ENCODE peak calls at places on chromosomes 3 and 15, in ten cellular contexts. One of them, this sample, is unnamed.

GRCh38 chr15:75840659-75841058 is 2.6 kb upstream of the UBE2Q2 start:
- DNase-seq in MM.1S: no peak
- DNase-seq in uterus: peak
- DNase-seq in fibroblast of mammary gland: peak
- DNase-seq in dorsolateral prefrontal cortex: no peak
- DNase-seq in foreskin fibroblast: peak
- DNase-seq in GM06990: no peak
- DNase-seq in astrocyte of the spinal cord: peak
- DNase-seq in lower lobe of right lung: no peak
- DNase-seq in Panc1: no peak
- DNase-seq in this sample: no peak

GRCh38 chr3:151431940-151432339 is 28.9 kb downstream of the IGSF10 start:
- DNase-seq in MM.1S: no peak
- DNase-seq in uterus: no peak
- DNase-seq in fibroblast of mammary gland: peak
- DNase-seq in dorsolateral prefrontal cortex: no peak
- DNase-seq in foreskin fibroblast: peak
- DNase-seq in GM06990: no peak
- DNase-seq in astrocyte of the spinal cord: peak
- DNase-seq in lower lobe of right lung: no peak
- DNase-seq in Panc1: no peak
- DNase-seq in this sample: no peak

GRCh38 chr15:49370782-49371181 is 52.3 kb upstream of the FGF7 start:
- DNase-seq in MM.1S: peak
- DNase-seq in uterus: no peak
- DNase-seq in fibroblast of mammary gland: peak
- DNase-seq in dorsolateral prefrontal cortex: no peak
- DNase-seq in foreskin fibroblast: peak
- DNase-seq in GM06990: no peak
- DNase-seq in astrocyte of the spinal cord: peak
- DNase-seq in lower lobe of right lung: no peak
- DNase-seq in Panc1: peak
- DNase-seq in this sample: peak

GRCh38 chr3:111808439-111808838 is 50.6 kb upstream of the PHLDB2 start:
- DNase-seq in MM.1S: no peak
- DNase-seq in uterus: no peak
- DNase-seq in fibroblast of mammary gland: peak
- DNase-seq in dorsolateral prefrontal cortex: no peak
- DNase-seq in foreskin fibroblast: peak
- DNase-seq in GM06990: no peak
- DNase-seq in astrocyte of the spinal cord: no peak
- DNase-seq in lower lobe of right lung: no peak
- DNase-seq in Panc1: no peak
- DNase-seq in this sample: no peak

GRCh38 chr15:63941698-63942465 is 104.4 kb downstream of the DAPK2 start:
- DNase-seq in MM.1S: no peak
- DNase-seq in uterus: no peak
- DNase-seq in fibroblast of mammary gland: no peak
- DNase-seq in dorsolateral prefrontal cortex: no peak
- DNase-seq in foreskin fibroblast: no peak
- DNase-seq in GM06990: no peak
- DNase-seq in astrocyte of the spinal cord: no peak
- DNase-seq in lower lobe of right lung: no peak
- DNase-seq in Panc1: no peak
- DNase-seq in this sample: no peak

GRCh38 chr15:31216210-31216911 is 110.3 kb upstream of the KLF13 start:
- DNase-seq in MM.1S: peak
- DNase-seq in uterus: peak
- DNase-seq in fibroblast of mammary gland: peak
- DNase-seq in dorsolateral prefrontal cortex: peak
- DNase-seq in foreskin fibroblast: peak
- DNase-seq in GM06990: peak
- DNase-seq in astrocyte of the spinal cord: no peak
- DNase-seq in lower lobe of right lung: peak
- DNase-seq in Panc1: no peak
- DNase-seq in this sample: peak

GRCh38 chr3:39809181-39809994 is at the start of gene MYRIP:
- DNase-seq in MM.1S: peak
- DNase-seq in uterus: peak
- DNase-seq in fibroblast of mammary gland: no peak
- DNase-seq in dorsolateral prefrontal cortex: peak
- DNase-seq in foreskin fibroblast: peak
- DNase-seq in GM06990: peak
- DNase-seq in astrocyte of the spinal cord: no peak
- DNase-seq in lower lobe of right lung: peak
- DNase-seq in Panc1: no peak
- DNase-seq in this sample: peak

GRCh38 chr15:42060797-42061196 is 33.6 kb downstream of the PLA2G4D start:
- DNase-seq in MM.1S: no peak
- DNase-seq in uterus: no peak
- DNase-seq in fibroblast of mammary gland: no peak
- DNase-seq in dorsolateral prefrontal cortex: no peak
- DNase-seq in foreskin fibroblast: no peak
- DNase-seq in GM06990: no peak
- DNase-seq in astrocyte of the spinal cord: no peak
- DNase-seq in lower lobe of right lung: no peak
- DNase-seq in Panc1: no peak
- DNase-seq in this sample: no peak

GRCh38 chr3:59608356-59608755 is 558.5 kb upstream of the CFAP20DC start:
- DNase-seq in MM.1S: no peak
- DNase-seq in uterus: no peak
- DNase-seq in fibroblast of mammary gland: no peak
- DNase-seq in dorsolateral prefrontal cortex: no peak
- DNase-seq in foreskin fibroblast: no peak
- DNase-seq in GM06990: no peak
- DNase-seq in astrocyte of the spinal cord: no peak
- DNase-seq in lower lobe of right lung: no peak
- DNase-seq in Panc1: no peak
- DNase-seq in this sample: no peak

GRCh38 chr3:127002195-127003174 is 19.6 kb downstream of the PLXNA1 start:
- DNase-seq in MM.1S: no peak
- DNase-seq in uterus: peak
- DNase-seq in fibroblast of mammary gland: peak
- DNase-seq in dorsolateral prefrontal cortex: peak
- DNase-seq in foreskin fibroblast: peak
- DNase-seq in GM06990: no peak
- DNase-seq in astrocyte of the spinal cord: peak
- DNase-seq in lower lobe of right lung: peak
- DNase-seq in Panc1: no peak
- DNase-seq in this sample: peak

GRCh38 chr3:128217702-128218475 is 64.6 kb downstream of the EEFSEC start:
- DNase-seq in MM.1S: peak
- DNase-seq in uterus: no peak
- DNase-seq in fibroblast of mammary gland: peak
- DNase-seq in dorsolateral prefrontal cortex: no peak
- DNase-seq in foreskin fibroblast: no peak
- DNase-seq in GM06990: peak
- DNase-seq in astrocyte of the spinal cord: peak
- DNase-seq in lower lobe of right lung: no peak
- DNase-seq in Panc1: no peak
- DNase-seq in this sample: peak

GRCh38 chr15:51718199-51718598 is 19.3 kb downstream of the LYSMD2 start:
- DNase-seq in MM.1S: no peak
- DNase-seq in uterus: no peak
- DNase-seq in fibroblast of mammary gland: no peak
- DNase-seq in dorsolateral prefrontal cortex: no peak
- DNase-seq in foreskin fibroblast: peak
- DNase-seq in GM06990: no peak
- DNase-seq in astrocyte of the spinal cord: no peak
- DNase-seq in lower lobe of right lung: no peak
- DNase-seq in Panc1: no peak
- DNase-seq in this sample: no peak

GRCh38 chr15:28026221-28026620 is 72.9 kb downstream of the OCA2 start:
- DNase-seq in MM.1S: no peak
- DNase-seq in uterus: no peak
- DNase-seq in fibroblast of mammary gland: no peak
- DNase-seq in dorsolateral prefrontal cortex: no peak
- DNase-seq in foreskin fibroblast: no peak
- DNase-seq in GM06990: no peak
- DNase-seq in astrocyte of the spinal cord: no peak
- DNase-seq in lower lobe of right lung: no peak
- DNase-seq in Panc1: no peak
- DNase-seq in this sample: no peak

GRCh38 chr3:50221413-50222168 is 14.4 kb upstream of the GNAI2 start:
- DNase-seq in MM.1S: no peak
- DNase-seq in uterus: no peak
- DNase-seq in fibroblast of mammary gland: no peak
- DNase-seq in dorsolateral prefrontal cortex: no peak
- DNase-seq in foreskin fibroblast: no peak
- DNase-seq in GM06990: no peak
- DNase-seq in astrocyte of the spinal cord: no peak
- DNase-seq in lower lobe of right lung: no peak
- DNase-seq in Panc1: no peak
- DNase-seq in this sample: no peak

GRCh38 chr3:56987238-56987932 is 73.1 kb upstream of the SPATA12 start:
- DNase-seq in MM.1S: no peak
- DNase-seq in uterus: no peak
- DNase-seq in fibroblast of mammary gland: peak
- DNase-seq in dorsolateral prefrontal cortex: no peak
- DNase-seq in foreskin fibroblast: peak
- DNase-seq in GM06990: no peak
- DNase-seq in astrocyte of the spinal cord: no peak
- DNase-seq in lower lobe of right lung: no peak
- DNase-seq in Panc1: no peak
- DNase-seq in this sample: peak

GRCh38 chr15:32134777-32135307 is 104.5 kb downstream of the CHRNA7 start:
- DNase-seq in MM.1S: no peak
- DNase-seq in uterus: no peak
- DNase-seq in fibroblast of mammary gland: no peak
- DNase-seq in dorsolateral prefrontal cortex: no peak
- DNase-seq in foreskin fibroblast: no peak
- DNase-seq in GM06990: no peak
- DNase-seq in astrocyte of the spinal cord: no peak
- DNase-seq in lower lobe of right lung: no peak
- DNase-seq in Panc1: no peak
- DNase-seq in this sample: no peak

DNA sequence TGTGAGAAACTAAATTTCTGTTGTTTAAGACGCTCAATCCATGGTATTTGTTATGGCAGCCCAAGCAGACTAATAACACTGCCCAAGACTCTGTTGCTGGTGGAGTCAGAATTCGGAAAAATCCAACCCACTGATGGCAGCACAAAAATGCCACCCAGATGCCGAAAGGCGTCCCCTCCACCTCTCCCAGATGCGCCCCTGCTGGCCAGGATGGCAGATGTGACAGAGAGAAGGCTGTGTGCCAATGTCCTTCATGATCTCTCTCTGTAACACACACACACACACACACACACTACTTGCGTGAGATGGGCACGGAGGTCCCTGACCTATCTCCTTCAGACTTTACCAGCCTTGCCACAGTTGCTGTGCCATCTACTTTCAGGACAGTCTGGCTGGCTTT is 10.9 kb upstream of the LYSMD4 start:
- DNase-seq in MM.1S: no peak
- DNase-seq in uterus: no peak
- DNase-seq in fibroblast of mammary gland: no peak
- DNase-seq in dorsolateral prefrontal cortex: no peak
- DNase-seq in foreskin fibroblast: no peak
- DNase-seq in GM06990: no peak
- DNase-seq in astrocyte of the spinal cord: no peak
- DNase-seq in lower lobe of right lung: no peak
- DNase-seq in Panc1: no peak
- DNase-seq in this sample: no peak
- TF ChIP-seq CTCF in MM.1S: no peak
- TF ChIP-seq CTCF in uterus: no peak
- TF ChIP-seq CTCF in fibroblast of mammary gland: no peak
- TF ChIP-seq CTCF in dorsolateral prefrontal cortex: no peak
- TF ChIP-seq CTCF in foreskin fibroblast: no peak
- TF ChIP-seq CTCF in GM06990: peak
- TF ChIP-seq CTCF in astrocyte of the spinal cord: no peak
- TF ChIP-seq CTCF in lower lobe of right lung: no peak
- TF ChIP-seq CTCF in Panc1: no peak
- TF ChIP-seq CTCF in this sample: no peak

DNA sequence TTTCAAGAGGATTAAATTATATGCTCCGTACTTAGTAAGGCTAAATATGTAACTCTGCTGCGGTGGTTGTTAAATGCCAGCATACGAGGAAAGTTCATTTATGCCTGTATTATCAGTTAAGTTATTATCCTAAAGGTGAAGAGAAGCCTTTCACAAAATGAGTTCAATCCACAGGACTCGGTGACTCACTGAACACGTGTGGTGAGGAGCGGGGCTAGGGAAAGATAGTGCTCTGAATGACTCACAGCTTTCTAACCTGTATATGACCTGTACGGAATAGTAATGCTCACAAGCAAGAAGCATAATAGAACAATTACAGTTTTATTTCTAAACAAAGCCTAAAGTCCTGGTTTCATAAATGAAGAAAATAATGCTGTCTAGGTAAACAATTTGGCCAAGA is 25.2 kb downstream of the CNTN6 start:
- DNase-seq in MM.1S: no peak
- DNase-seq in uterus: no peak
- DNase-seq in fibroblast of mammary gland: peak
- DNase-seq in dorsolateral prefrontal cortex: no peak
- DNase-seq in foreskin fibroblast: no peak
- DNase-seq in GM06990: no peak
- DNase-seq in astrocyte of the spinal cord: peak
- DNase-seq in lower lobe of right lung: no peak
- DNase-seq in Panc1: no peak
- DNase-seq in this sample: no peak
- H3K4me3 ChIP-seq in MM.1S: no peak
- H3K4me3 ChIP-seq in uterus: no peak
- H3K4me3 ChIP-seq in fibroblast of mammary gland: no peak
- H3K4me3 ChIP-seq in dorsolateral prefrontal cortex: no peak
- H3K4me3 ChIP-seq in foreskin fibroblast: no peak
- H3K4me3 ChIP-seq in GM06990: no peak
- H3K4me3 ChIP-seq in astrocyte of the spinal cord: no peak
- H3K4me3 ChIP-seq in lower lobe of right lung: no peak
- H3K4me3 ChIP-seq in Panc1: no peak
- H3K4me3 ChIP-seq in this sample: no peak

DNA sequence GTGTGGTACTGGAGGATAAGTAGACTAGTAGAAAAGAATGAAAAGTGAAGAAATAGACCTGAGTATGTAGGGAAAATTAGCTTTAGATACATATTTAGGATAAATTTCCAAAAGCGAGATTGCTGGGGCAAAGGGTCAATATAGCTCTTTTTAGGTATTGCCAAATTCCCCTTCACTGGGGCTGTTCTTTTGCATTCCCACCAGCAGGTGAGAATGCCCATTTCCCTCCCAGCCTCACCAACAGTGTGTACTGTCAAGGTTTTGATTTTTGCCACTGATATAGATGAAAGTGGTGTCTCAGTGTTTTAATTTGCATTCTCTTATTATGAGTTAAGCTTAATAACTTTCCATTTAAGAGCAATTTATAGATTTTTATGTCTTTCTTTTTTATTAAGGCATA is 35.7 kb upstream of the BHLHE40 start:
- DNase-seq in MM.1S: no peak
- DNase-seq in uterus: no peak
- DNase-seq in fibroblast of mammary gland: no peak
- DNase-seq in dorsolateral prefrontal cortex: no peak
- DNase-seq in foreskin fibroblast: no peak
- DNase-seq in GM06990: no peak
- DNase-seq in astrocyte of the spinal cord: no peak
- DNase-seq in lower lobe of right lung: no peak
- DNase-seq in Panc1: no peak
- DNase-seq in this sample: no peak
- TF ChIP-seq CTCF in MM.1S: no peak
- TF ChIP-seq CTCF in uterus: no peak
- TF ChIP-seq CTCF in fibroblast of mammary gland: peak
- TF ChIP-seq CTCF in dorsolateral prefrontal cortex: no peak
- TF ChIP-seq CTCF in foreskin fibroblast: peak
- TF ChIP-seq CTCF in GM06990: no peak
- TF ChIP-seq CTCF in astrocyte of the spinal cord: peak
- TF ChIP-seq CTCF in lower lobe of right lung: peak
- TF ChIP-seq CTCF in Panc1: peak
- TF ChIP-seq CTCF in this sample: peak

GRCh38 chr3:106126016-106126525 is 257.3 kb upstream of the CBLB start:
- DNase-seq in MM.1S: no peak
- DNase-seq in uterus: no peak
- DNase-seq in fibroblast of mammary gland: no peak
- DNase-seq in dorsolateral prefrontal cortex: no peak
- DNase-seq in foreskin fibroblast: no peak
- DNase-seq in GM06990: no peak
- DNase-seq in astrocyte of the spinal cord: no peak
- DNase-seq in lower lobe of right lung: no peak
- DNase-seq in Panc1: no peak
- DNase-seq in this sample: no peak
- H3K4me3 ChIP-seq in MM.1S: no peak
- H3K4me3 ChIP-seq in uterus: no peak
- H3K4me3 ChIP-seq in fibroblast of mammary gland: no peak
- H3K4me3 ChIP-seq in dorsolateral prefrontal cortex: no peak
- H3K4me3 ChIP-seq in foreskin fibroblast: peak
- H3K4me3 ChIP-seq in GM06990: no peak
- H3K4me3 ChIP-seq in astrocyte of the spinal cord: no peak
- H3K4me3 ChIP-seq in lower lobe of right lung: no peak
- H3K4me3 ChIP-seq in Panc1: no peak
- H3K4me3 ChIP-seq in this sample: no peak

This sample was measured in GM12865.